ENCODE peak calls at places on chromosomes 11 and 22, in six cellular contexts. Q is left ventricle myocardium inferior, A is cardiac muscle cell, J is keratinocyte, E is fibroblast of lung, I is trophoblast cell. B is an unnamed sample. For H3K36me3, the result is how much of the 10 kb centered on the place peaks cover.

GRCh38 chr11:47254381-47254780 is 3.4 kb upstream of the NR1H3 start:
- DNase-seq in J (no peak), A (peak), Q (no peak), I (no peak), E (no peak), B (no peak)

GRCh38 chr22:27970596-27971220 is 51.7 kb upstream of the PITPNB start:
- DNase-seq in A (no peak), E (peak), I (no peak), J (no peak), Q (no peak), B (no peak)

GRCh38 chr11:70834277-70834940 is 418.0 kb downstream of the SHANK2 start:
- DNase-seq in J (no peak), E (no peak), I (no peak), Q (no peak), A (no peak), B (no peak)

GRCh38 chr11:121895919-121896318 is 220.1 kb downstream of the BLID start:
- DNase-seq in J (no peak), Q (no peak), E (peak), A (no peak), I (no peak), B (no peak)

GRCh38 chr22:50191041-50191740 is 5.5 kb downstream of the TRABD start:
- DNase-seq in E (no peak), Q (no peak), J (no peak), I (peak), A (no peak), B (peak)

GRCh38 chr11:59197990-59198389 is 14.7 kb downstream of the MPEG1 start:
- DNase-seq in J (no peak), I (no peak), A (peak), E (peak), Q (peak), B (no peak)

GRCh38 chr11:46278387-46279173 is 1.1 kb downstream of the CREB3L1 start:
- DNase-seq in E (peak), Q (peak), J (no peak), A (peak), I (no peak), B (no peak)

GRCh38 chr11:85947431-85948272 is 92.5 kb downstream of the CCDC83 start:
- DNase-seq in J (no peak), Q (no peak), A (peak), I (peak), E (peak), B (no peak)

GRCh38 chr22:47586946-47587345 is 824.5 kb downstream of the TBC1D22A start:
- DNase-seq in Q (no peak), A (no peak), I (no peak), E (no peak), J (no peak), B (no peak)

GRCh38 chr22:45246060-45246985 is 5.6 kb upstream of the KIAA0930 start:
- DNase-seq in J (peak), E (peak), A (peak), Q (no peak), I (peak), B (no peak)

GRCh38 chr22:30574095-30574981 is at the start of gene GAL3ST1:
- DNase-seq in A (no peak), I (no peak), Q (no peak), E (no peak), J (no peak), B (no peak)

GRCh38 chr11:100777118-100777517 is 90.0 kb downstream of the ARHGAP42 start:
- DNase-seq in A (no peak), I (no peak), Q (no peak), J (peak), E (peak), B (no peak)

GRCh38 chr11:78460468-78460867 is 42.8 kb upstream of the GAB2 start:
- DNase-seq in Q (no peak), E (peak), A (peak), I (no peak), J (no peak), B (no peak)

GRCh38 chr11:19084661-19085315 is 24.3 kb upstream of the MRGPRX2 start:
- DNase-seq in J (no peak), A (no peak), E (peak), I (no peak), Q (no peak), B (no peak)

GRCh38 chr22:40586781-40587180 is 49.7 kb downstream of the MRTFA start:
- DNase-seq in J (no peak), I (peak), A (no peak), Q (no peak), E (no peak), B (no peak)

GRCh38 chr11:98069861-98070260 is 950.9 kb upstream of the CNTN5 start:
- DNase-seq in J (no peak), A (no peak), I (no peak), E (no peak), Q (no peak), B (no peak)

GRCh38 chr11:95776859-95777258 is 12.7 kb downstream of the FAM76B start:
- DNase-seq in Q (no peak), I (no peak), A (no peak), E (no peak), J (no peak), B (no peak)

GRCh38 chr11:114348200-114349191 is 51.8 kb downstream of the C11orf71 start:
- DNase-seq in E (peak), A (peak), J (peak), I (peak), Q (no peak), B (peak)

GRCh38 chr11:131579932-131580387 is 209.5 kb downstream of the NTM start:
- DNase-seq in J (no peak), I (peak), Q (no peak), E (peak), A (peak), B (no peak)

GRCh38 chr11:119599864-119600593 is 129.0 kb downstream of the NECTIN1 start:
- DNase-seq in J (peak), A (no peak), I (no peak), E (no peak), Q (no peak), B (no peak)

GRCh38 chr22:46297151-46297819 is 615 bp downstream of the GTSE1 start:
- DNase-seq in I (no peak), J (no peak), A (peak), Q (peak), E (peak), B (no peak)

GRCh38 chr11:8262552-8263108 is 1.0 kb downstream of the LMO1 start:
- DNase-seq in I (no peak), E (peak), Q (peak), A (peak), J (no peak), B (no peak)

GRCh38 chr22:32558681-32559355 is 84.2 kb downstream of the FBXO7 start:
- DNase-seq in J (peak), E (peak), Q (peak), I (no peak), A (peak), B (no peak)

GRCh38 chr11:45472713-45473317 is 186.7 kb upstream of the SYT13 start:
- DNase-seq in Q (no peak), J (no peak), I (no peak), A (no peak), E (no peak), B (no peak)

GRCh38 chr11:19861171-19861570 is 148.5 kb downstream of the NAV2 start:
- DNase-seq in E (no peak), I (peak), A (peak), Q (no peak), J (no peak), B (no peak)

GRCh38 chr11:96152623-96153022 is 190.4 kb downstream of the MAML2 start:
- DNase-seq in Q (no peak), A (no peak), E (peak), I (no peak), J (no peak), B (no peak)

GRCh38 chr11:125426818-125427528 is 69.1 kb downstream of the FEZ1 start:
- DNase-seq in E (no peak), J (no peak), Q (no peak), A (no peak), I (no peak), B (no peak)

GRCh38 chr11:134504146-134504905 is 92.3 kb upstream of the B3GAT1 start:
- DNase-seq in E (no peak), Q (no peak), J (no peak), I (no peak), A (no peak), B (no peak)

GRCh38 chr11:64742940-64743590 is 877 bp downstream of the RASGRP2 start:
- DNase-seq in Q (peak), A (peak), J (no peak), E (no peak), I (peak), B (peak)

GRCh38 chr11:65321828-65322495 is 7.3 kb downstream of the CDC42EP2 start:
- DNase-seq in A (no peak), Q (no peak), J (no peak), E (no peak), I (no peak), B (no peak)

GRCh38 chr22:29230916-29231875 is 25.5 kb downstream of the EMID1 start:
- DNase-seq in J (no peak), A (no peak), Q (no peak), I (no peak), E (no peak), B (no peak)

GRCh38 chr11:101880208-101880607 is 34.6 kb upstream of the CEP126 start:
- DNase-seq in J (no peak), Q (no peak), I (no peak), E (peak), A (peak), B (no peak)

GRCh38 chr11:85307381-85307780 is 319.8 kb downstream of the DLG2 start:
- DNase-seq in J (no peak), A (no peak), E (peak), I (no peak), Q (no peak), B (no peak)

GRCh38 chr11:115304774-115305472 is 199.3 kb downstream of the CADM1 start:
- DNase-seq in I (no peak), E (peak), A (no peak), Q (no peak), J (no peak), B (no peak)

GRCh38 chr11:66691311-66691980 is 13.8 kb upstream of the RBM4B start:
- DNase-seq in E (no peak), Q (no peak), A (no peak), I (no peak), J (no peak), B (no peak)

GRCh38 chr11:66688561-66689534 is 11.2 kb upstream of the RBM4B start:
- DNase-seq in A (no peak), J (no peak), E (no peak), Q (no peak), I (peak), B (no peak)

GRCh38 chr11:66692446-66692845 is 14.8 kb upstream of the RBM4B start:
- DNase-seq in I (no peak), A (no peak), J (no peak), Q (no peak), E (no peak), B (no peak)

GRCh38 chr11:66687831-66688281 is 10.2 kb upstream of the RBM4B start:
- DNase-seq in A (no peak), J (no peak), E (no peak), Q (no peak), I (no peak), B (no peak)

DNA sequence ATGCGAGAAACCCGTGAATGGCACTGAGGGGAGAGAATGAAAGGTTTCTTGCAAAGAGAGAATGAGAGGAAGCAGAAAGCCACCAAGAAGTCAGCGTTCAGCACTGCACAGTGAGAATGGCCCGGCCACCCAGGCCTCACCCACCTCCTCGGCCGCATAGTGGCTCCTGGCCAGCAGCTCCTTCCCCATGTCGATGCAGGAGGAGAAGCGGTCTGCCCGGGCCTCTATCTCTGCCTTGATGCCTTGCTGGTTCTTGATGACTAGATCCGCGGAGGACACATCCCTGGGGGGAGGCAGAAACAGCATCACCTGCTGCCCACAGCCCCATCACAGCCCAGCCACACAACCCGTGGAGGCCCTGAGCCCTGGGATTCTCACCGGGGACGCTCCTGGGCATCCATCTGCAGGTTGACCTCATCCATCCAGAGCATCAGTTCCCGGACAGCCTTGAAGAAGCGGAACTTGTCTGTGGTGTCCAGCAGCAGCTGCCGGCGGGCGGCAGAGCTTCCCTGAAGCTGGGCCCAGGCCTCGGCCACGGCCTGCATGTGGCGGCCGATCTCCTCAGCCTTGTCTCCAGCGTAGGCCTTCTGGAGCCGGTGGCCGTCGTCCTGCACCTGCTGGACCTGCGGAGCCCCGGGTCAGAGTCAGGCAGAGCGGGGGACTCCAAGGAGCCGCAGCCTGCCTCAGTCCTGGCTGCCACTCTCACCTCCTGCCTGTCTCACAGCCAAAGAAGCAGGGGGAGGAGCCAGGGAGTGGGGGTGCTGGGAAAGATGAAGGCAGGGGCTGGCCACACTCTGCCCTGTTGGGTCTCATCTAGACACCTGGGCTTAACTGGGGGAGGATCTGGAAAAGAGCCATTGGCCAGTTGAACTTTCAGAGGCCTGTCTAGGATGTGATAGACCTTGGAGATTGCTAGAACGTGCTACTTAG is 12.2 kb upstream of the RBM4B start:
- DNase-seq in A (no peak), J (no peak), I (no peak), Q (no peak), E (no peak), B (no peak)
- H3K36me3 ChIP-seq in A (under half), J (under half), I (under half), Q (under half), E (under half), B (under half)

GRCh38 chr11:76772100-76772782 is 10.9 kb upstream of the TSKU start:
- DNase-seq in Q (no peak), J (no peak), A (no peak), E (no peak), I (no peak), B (no peak)

GRCh38 chr11:76769645-76770586 is 13.2 kb upstream of the TSKU start:
- DNase-seq in E (peak), Q (no peak), I (no peak), A (peak), J (no peak), B (no peak)

GRCh38 chr11:76772783-76773106 is 10.4 kb upstream of the TSKU start:
- DNase-seq in E (no peak), J (no peak), Q (no peak), I (no peak), A (no peak), B (no peak)

GRCh38 chr11:76770642-76771445 is 12.3 kb upstream of the TSKU start:
- DNase-seq in E (peak), Q (no peak), J (no peak), A (peak), I (peak), B (no peak)

DNA sequence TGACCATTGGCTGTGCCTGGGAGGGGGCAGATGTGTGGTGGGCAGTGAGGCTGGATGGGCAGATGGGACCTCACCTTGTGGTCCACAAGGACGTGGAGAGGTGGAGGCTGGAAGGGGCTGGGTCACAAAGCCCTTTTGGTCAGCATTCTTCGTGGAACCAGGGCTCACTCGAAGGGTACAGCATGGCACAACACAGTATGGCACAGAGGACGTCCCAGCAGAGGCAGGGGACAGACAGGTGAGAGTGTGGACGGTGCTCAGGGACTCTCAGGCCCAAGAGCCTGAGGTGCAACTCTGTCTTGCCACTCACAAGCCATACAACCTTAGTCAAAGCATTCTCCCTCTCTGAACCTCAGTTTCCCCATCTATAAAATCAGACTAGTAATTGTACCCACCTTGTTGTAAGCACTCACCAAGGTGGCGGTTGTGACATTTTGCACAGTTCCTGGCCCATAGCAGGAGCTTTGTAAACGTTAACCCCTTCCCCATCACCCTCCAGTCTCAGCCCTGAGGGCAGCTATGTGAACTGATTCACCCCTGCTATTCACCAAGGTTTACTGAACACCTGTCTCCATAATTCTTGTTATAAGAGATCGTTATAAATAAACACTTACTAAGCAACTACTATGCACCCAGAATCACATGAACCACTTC is 11.6 kb upstream of the TSKU start:
- DNase-seq in J (no peak), Q (no peak), I (no peak), E (no peak), A (no peak), B (no peak)
- H3K27ac ChIP-seq in J (no peak), Q (peak), I (no peak), E (no peak), A (no peak), B (no peak)

DNA sequence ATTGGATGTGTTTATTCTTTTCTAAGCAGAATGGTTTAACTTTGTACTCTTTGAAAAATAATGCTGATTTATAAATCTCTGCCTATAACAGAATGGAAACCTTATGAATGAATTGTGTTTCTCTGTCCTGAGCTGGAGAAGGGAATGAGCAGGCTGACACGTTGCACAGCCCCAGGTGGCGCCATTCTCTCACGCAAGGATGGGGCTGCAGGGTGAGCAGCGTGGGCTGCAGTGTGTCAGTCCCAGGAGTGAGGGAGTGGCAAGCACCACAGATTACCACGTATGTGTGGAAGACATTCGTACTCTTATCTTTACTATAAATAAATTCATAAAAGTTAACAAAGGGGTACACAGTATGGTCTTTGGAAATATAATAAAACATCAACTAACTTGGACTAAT is 33.4 kb downstream of the FDX1 start:
- DNase-seq in I (no peak), A (peak), Q (peak), J (no peak), E (peak), B (no peak)
- H3K36me3 ChIP-seq in I (under half), A (under half), Q (under half), J (under half), E (under half), B (half or more)

DNA sequence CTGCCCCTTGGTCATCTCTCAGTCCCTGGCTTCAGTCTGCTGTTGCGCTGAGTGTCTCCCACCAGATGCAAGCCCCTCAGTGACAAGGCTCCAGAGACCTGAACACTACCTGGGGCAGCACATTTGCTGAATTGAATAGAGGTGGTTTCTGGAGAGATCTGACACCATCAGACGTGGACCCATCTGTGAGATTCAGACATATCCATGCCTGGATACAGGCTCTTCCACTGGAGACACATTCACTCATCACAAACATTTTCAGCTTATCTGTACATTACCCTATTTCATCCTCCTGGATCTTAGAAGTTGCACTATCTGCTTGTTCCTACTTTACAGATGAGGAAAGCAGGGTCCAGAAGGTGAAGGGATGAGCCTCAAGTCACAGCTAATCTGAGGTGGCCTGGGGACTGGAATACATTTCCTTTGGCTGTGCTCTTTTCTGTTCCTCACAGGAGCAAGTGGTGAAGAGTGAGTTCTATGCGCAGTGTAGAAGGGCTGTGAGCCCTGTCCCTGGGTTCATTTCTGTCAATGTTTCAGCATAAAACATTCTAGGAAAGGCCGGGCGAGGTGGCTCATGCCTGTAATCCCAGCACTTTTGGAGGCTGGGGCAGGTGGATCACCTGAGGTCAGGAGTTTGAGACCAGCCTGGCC is 19.0 kb downstream of the ATG16L2 start:
- DNase-seq in A (no peak), I (no peak), Q (no peak), E (no peak), J (no peak), B (no peak)
- H3K27ac ChIP-seq in A (peak), I (no peak), Q (peak), E (no peak), J (no peak), B (no peak)

GRCh38 chr22:36352775-36353507 is 34.8 kb downstream of the MYH9 start:
- DNase-seq in I (no peak), A (peak), J (no peak), Q (peak), E (peak), B (peak)
- H3K36me3 ChIP-seq in I (under half), A (under half), J (half or more), Q (under half), E (under half), B (under half)

DNA sequence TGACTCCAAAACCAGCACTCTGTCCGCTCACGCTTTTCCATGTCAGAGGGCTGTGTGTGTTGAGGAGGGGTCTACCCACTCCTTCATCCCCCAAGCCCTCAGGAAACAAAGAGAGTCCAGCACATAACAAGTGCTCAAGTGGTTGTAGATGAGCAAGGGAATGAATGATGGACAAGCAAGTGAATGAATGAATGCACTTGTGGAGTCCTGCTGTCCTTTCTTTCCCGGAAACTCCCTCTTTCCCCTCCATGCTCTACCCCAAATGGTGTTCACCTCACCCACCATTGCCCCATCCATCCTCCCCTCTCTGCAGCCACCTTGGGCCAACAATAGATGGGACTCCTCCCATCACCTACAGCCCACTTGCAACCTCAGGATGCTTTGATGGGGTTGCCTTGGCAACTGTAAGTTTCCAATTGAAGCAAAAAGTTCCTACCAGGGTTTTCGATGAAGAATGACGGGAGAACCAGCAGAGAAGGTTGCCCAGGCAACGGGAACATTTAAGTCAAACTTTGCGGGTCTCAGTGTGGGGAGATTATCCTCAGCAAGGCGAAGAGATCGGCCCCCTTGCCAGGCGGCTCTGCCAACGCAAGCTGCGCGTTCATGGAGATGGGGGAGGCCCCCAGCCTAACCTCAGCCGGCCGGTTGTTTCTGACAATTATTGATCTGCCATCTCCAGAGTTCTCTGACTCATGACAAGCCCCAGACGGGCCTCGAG is 51.0 kb downstream of the MCM5 start:
- DNase-seq in A (no peak), J (no peak), Q (no peak), E (no peak), I (no peak), B (no peak)
- H3K27ac ChIP-seq in A (no peak), J (no peak), Q (no peak), E (no peak), I (no peak), B (no peak)